ENCODE peak calls at places on chromosomes 5 and 9, in eight cellular contexts. One of them, this sample, is unnamed. For H3K27me3, the result is how much of the 10 kb centered on the place peaks cover.

GRCh38 chr9:130414081-130414731 is 30.6 kb upstream of the ASS1 start:
- DNase-seq in colonic mucosa: peak
- DNase-seq in CD4-positive, alpha-beta T cell: no peak
- DNase-seq in psoas muscle: no peak
- DNase-seq in RWPE2: no peak
- DNase-seq in body of pancreas: no peak
- DNase-seq in sigmoid colon: no peak
- DNase-seq in mesenchymal stem cell: no peak
- DNase-seq in this sample: no peak

GRCh38 chr9:3794005-3794404 is 268.2 kb upstream of the RFX3 start:
- DNase-seq in psoas muscle: no peak
- DNase-seq in mesenchymal stem cell: peak
- DNase-seq in RWPE2: no peak
- DNase-seq in colonic mucosa: no peak
- DNase-seq in CD4-positive, alpha-beta T cell: no peak
- DNase-seq in sigmoid colon: no peak
- DNase-seq in body of pancreas: no peak
- DNase-seq in this sample: no peak

GRCh38 chr9:88303785-88304495 is 84.3 kb upstream of the SPIN1 start:
- DNase-seq in mesenchymal stem cell: peak
- DNase-seq in psoas muscle: no peak
- DNase-seq in CD4-positive, alpha-beta T cell: no peak
- DNase-seq in colonic mucosa: no peak
- DNase-seq in RWPE2: no peak
- DNase-seq in sigmoid colon: no peak
- DNase-seq in body of pancreas: no peak
- DNase-seq in this sample: no peak

GRCh38 chr5:88480766-88481499 is 212.3 kb upstream of the TMEM161B start:
- DNase-seq in psoas muscle: no peak
- DNase-seq in RWPE2: no peak
- DNase-seq in colonic mucosa: no peak
- DNase-seq in sigmoid colon: no peak
- DNase-seq in mesenchymal stem cell: no peak
- DNase-seq in body of pancreas: no peak
- DNase-seq in CD4-positive, alpha-beta T cell: no peak
- DNase-seq in this sample: no peak

GRCh38 chr5:10409504-10409903 is 32.2 kb upstream of the ROPN1L start:
- DNase-seq in psoas muscle: no peak
- DNase-seq in mesenchymal stem cell: no peak
- DNase-seq in sigmoid colon: no peak
- DNase-seq in CD4-positive, alpha-beta T cell: no peak
- DNase-seq in colonic mucosa: no peak
- DNase-seq in body of pancreas: no peak
- DNase-seq in RWPE2: no peak
- DNase-seq in this sample: no peak

GRCh38 chr5:168362097-168362885 is 70.8 kb downstream of the WWC1 start:
- DNase-seq in mesenchymal stem cell: no peak
- DNase-seq in psoas muscle: no peak
- DNase-seq in CD4-positive, alpha-beta T cell: no peak
- DNase-seq in body of pancreas: no peak
- DNase-seq in colonic mucosa: no peak
- DNase-seq in sigmoid colon: no peak
- DNase-seq in RWPE2: no peak
- DNase-seq in this sample: peak

GRCh38 chr5:141878186-141878770 is at the start of gene PCDH1:
- DNase-seq in RWPE2: no peak
- DNase-seq in colonic mucosa: no peak
- DNase-seq in mesenchymal stem cell: peak
- DNase-seq in sigmoid colon: no peak
- DNase-seq in CD4-positive, alpha-beta T cell: no peak
- DNase-seq in psoas muscle: no peak
- DNase-seq in body of pancreas: peak
- DNase-seq in this sample: no peak

GRCh38 chr9:100112677-100113336 is 13.8 kb downstream of the INVS start:
- DNase-seq in RWPE2: no peak
- DNase-seq in body of pancreas: no peak
- DNase-seq in psoas muscle: no peak
- DNase-seq in colonic mucosa: no peak
- DNase-seq in mesenchymal stem cell: no peak
- DNase-seq in CD4-positive, alpha-beta T cell: no peak
- DNase-seq in sigmoid colon: no peak
- DNase-seq in this sample: no peak

GRCh38 chr9:33099754-33100153 is 23.3 kb upstream of the SMU1 start:
- DNase-seq in psoas muscle: no peak
- DNase-seq in sigmoid colon: no peak
- DNase-seq in colonic mucosa: no peak
- DNase-seq in body of pancreas: no peak
- DNase-seq in CD4-positive, alpha-beta T cell: no peak
- DNase-seq in RWPE2: no peak
- DNase-seq in mesenchymal stem cell: no peak
- DNase-seq in this sample: no peak

GRCh38 chr9:114432323-114433067 is 44.7 kb upstream of the AKNA start:
- DNase-seq in CD4-positive, alpha-beta T cell: no peak
- DNase-seq in RWPE2: no peak
- DNase-seq in colonic mucosa: no peak
- DNase-seq in body of pancreas: no peak
- DNase-seq in sigmoid colon: no peak
- DNase-seq in psoas muscle: no peak
- DNase-seq in mesenchymal stem cell: no peak
- DNase-seq in this sample: no peak

GRCh38 chr5:42583322-42583721 is 160.1 kb downstream of the GHR start:
- DNase-seq in colonic mucosa: peak
- DNase-seq in RWPE2: peak
- DNase-seq in body of pancreas: peak
- DNase-seq in mesenchymal stem cell: peak
- DNase-seq in sigmoid colon: peak
- DNase-seq in psoas muscle: no peak
- DNase-seq in CD4-positive, alpha-beta T cell: no peak
- DNase-seq in this sample: peak

GRCh38 chr9:124331580-124331979 is 73.8 kb downstream of the NEK6 start:
- DNase-seq in sigmoid colon: no peak
- DNase-seq in RWPE2: no peak
- DNase-seq in psoas muscle: no peak
- DNase-seq in colonic mucosa: no peak
- DNase-seq in mesenchymal stem cell: no peak
- DNase-seq in CD4-positive, alpha-beta T cell: no peak
- DNase-seq in body of pancreas: no peak
- DNase-seq in this sample: no peak

GRCh38 chr9:124285903-124286291 is 28.1 kb downstream of the NEK6 start:
- DNase-seq in body of pancreas: peak
- DNase-seq in RWPE2: no peak
- DNase-seq in sigmoid colon: peak
- DNase-seq in psoas muscle: peak
- DNase-seq in mesenchymal stem cell: peak
- DNase-seq in CD4-positive, alpha-beta T cell: no peak
- DNase-seq in colonic mucosa: peak
- DNase-seq in this sample: peak

GRCh38 chr5:19777363-19777762 is 210.6 kb downstream of the CDH18 start:
- DNase-seq in colonic mucosa: no peak
- DNase-seq in psoas muscle: no peak
- DNase-seq in CD4-positive, alpha-beta T cell: no peak
- DNase-seq in mesenchymal stem cell: no peak
- DNase-seq in body of pancreas: no peak
- DNase-seq in sigmoid colon: no peak
- DNase-seq in RWPE2: no peak
- DNase-seq in this sample: no peak

GRCh38 chr9:35756275-35756742 is 2.2 kb upstream of the MSMP start:
- DNase-seq in colonic mucosa: peak
- DNase-seq in RWPE2: no peak
- DNase-seq in sigmoid colon: peak
- DNase-seq in psoas muscle: peak
- DNase-seq in mesenchymal stem cell: no peak
- DNase-seq in CD4-positive, alpha-beta T cell: peak
- DNase-seq in body of pancreas: no peak
- DNase-seq in this sample: no peak

GRCh38 chr9:29214702-29215248 is 1641.5 kb upstream of the C9orf72 start:
- DNase-seq in sigmoid colon: no peak
- DNase-seq in CD4-positive, alpha-beta T cell: no peak
- DNase-seq in colonic mucosa: peak
- DNase-seq in mesenchymal stem cell: peak
- DNase-seq in body of pancreas: no peak
- DNase-seq in psoas muscle: peak
- DNase-seq in RWPE2: no peak
- DNase-seq in this sample: no peak

GRCh38 chr5:108748010-108748353 is 285 bp downstream of the FER start:
- DNase-seq in sigmoid colon: no peak
- DNase-seq in psoas muscle: no peak
- DNase-seq in mesenchymal stem cell: no peak
- DNase-seq in RWPE2: no peak
- DNase-seq in body of pancreas: no peak
- DNase-seq in CD4-positive, alpha-beta T cell: no peak
- DNase-seq in colonic mucosa: peak
- DNase-seq in this sample: no peak

GRCh38 chr5:119551819-119552218 is 77.5 kb upstream of the FAM170A start:
- DNase-seq in colonic mucosa: no peak
- DNase-seq in psoas muscle: no peak
- DNase-seq in sigmoid colon: no peak
- DNase-seq in RWPE2: no peak
- DNase-seq in CD4-positive, alpha-beta T cell: no peak
- DNase-seq in body of pancreas: no peak
- DNase-seq in mesenchymal stem cell: no peak
- DNase-seq in this sample: no peak

GRCh38 chr5:83844320-83845068 is 123.8 kb upstream of the HAPLN1 start:
- DNase-seq in sigmoid colon: no peak
- DNase-seq in body of pancreas: no peak
- DNase-seq in colonic mucosa: no peak
- DNase-seq in psoas muscle: no peak
- DNase-seq in CD4-positive, alpha-beta T cell: no peak
- DNase-seq in RWPE2: no peak
- DNase-seq in mesenchymal stem cell: peak
- DNase-seq in this sample: peak

DNA sequence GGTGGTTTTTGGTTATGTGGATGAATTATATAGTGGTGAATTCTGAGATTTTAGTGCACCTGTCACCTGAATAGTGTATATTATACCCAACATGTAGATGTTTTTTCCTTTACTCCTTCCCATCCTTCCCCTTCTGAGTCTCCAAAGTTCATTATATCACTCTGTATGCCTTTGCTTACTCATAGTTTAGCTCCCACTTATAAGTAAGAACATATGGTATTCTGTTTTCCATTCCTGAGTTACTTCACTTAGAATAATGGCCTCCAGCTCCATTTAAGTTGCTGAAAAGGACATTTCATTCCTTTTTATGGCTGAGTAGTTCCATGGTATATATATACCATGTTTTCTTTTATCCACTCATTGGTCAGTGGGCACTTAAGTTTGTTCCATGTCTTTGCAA is 161.6 kb upstream of the CD180 start:
- DNase-seq in CD4-positive, alpha-beta T cell: no peak
- DNase-seq in colonic mucosa: no peak
- DNase-seq in psoas muscle: no peak
- DNase-seq in body of pancreas: no peak
- DNase-seq in mesenchymal stem cell: no peak
- DNase-seq in sigmoid colon: no peak
- DNase-seq in RWPE2: no peak
- DNase-seq in this sample: no peak
- H3K27me3 ChIP-seq in CD4-positive, alpha-beta T cell: under half
- H3K27me3 ChIP-seq in colonic mucosa: under half
- H3K27me3 ChIP-seq in psoas muscle: under half
- H3K27me3 ChIP-seq in body of pancreas: under half
- H3K27me3 ChIP-seq in mesenchymal stem cell: under half
- H3K27me3 ChIP-seq in sigmoid colon: under half
- H3K27me3 ChIP-seq in RWPE2: under half
- H3K27me3 ChIP-seq in this sample: under half

GRCh38 chr5:146588331-146588730 is 72.3 kb upstream of the GPR151 start:
- DNase-seq in colonic mucosa: no peak
- DNase-seq in body of pancreas: no peak
- DNase-seq in sigmoid colon: no peak
- DNase-seq in CD4-positive, alpha-beta T cell: no peak
- DNase-seq in mesenchymal stem cell: peak
- DNase-seq in psoas muscle: no peak
- DNase-seq in RWPE2: no peak
- DNase-seq in this sample: no peak
- H3K27me3 ChIP-seq in colonic mucosa: under half
- H3K27me3 ChIP-seq in body of pancreas: under half
- H3K27me3 ChIP-seq in sigmoid colon: under half
- H3K27me3 ChIP-seq in CD4-positive, alpha-beta T cell: under half
- H3K27me3 ChIP-seq in mesenchymal stem cell: under half
- H3K27me3 ChIP-seq in psoas muscle: under half
- H3K27me3 ChIP-seq in RWPE2: under half
- H3K27me3 ChIP-seq in this sample: under half

DNA sequence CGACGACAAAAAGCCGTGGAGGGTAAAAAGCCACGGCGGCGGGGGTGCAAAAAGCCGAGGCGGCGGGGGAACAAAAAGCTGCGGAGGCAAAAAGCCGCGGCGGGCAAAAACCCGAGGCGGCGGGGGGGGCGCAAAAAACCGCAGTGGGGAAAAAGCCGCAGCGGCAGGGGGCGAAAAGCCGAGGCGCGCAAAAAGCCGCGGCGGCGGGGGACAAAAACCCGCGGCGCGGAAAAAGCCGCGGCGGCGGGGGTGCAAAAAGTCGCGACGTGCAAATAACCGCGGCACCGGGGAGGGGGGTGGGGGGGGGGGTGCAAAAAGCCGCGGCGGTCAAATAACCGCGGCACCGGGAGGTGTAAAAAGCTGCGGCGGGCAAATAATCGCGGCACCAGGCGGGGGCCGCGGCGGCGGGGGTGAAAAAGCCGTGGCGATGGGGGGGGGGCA is 511.5 kb downstream of the FOXD4L5 start:
- DNase-seq in body of pancreas: no peak
- DNase-seq in psoas muscle: peak
- DNase-seq in mesenchymal stem cell: peak
- DNase-seq in CD4-positive, alpha-beta T cell: no peak
- DNase-seq in sigmoid colon: no peak
- DNase-seq in colonic mucosa: peak
- DNase-seq in RWPE2: peak
- DNase-seq in this sample: no peak
- H3K27me3 ChIP-seq in body of pancreas: under half
- H3K27me3 ChIP-seq in psoas muscle: under half
- H3K27me3 ChIP-seq in mesenchymal stem cell: under half
- H3K27me3 ChIP-seq in CD4-positive, alpha-beta T cell: under half
- H3K27me3 ChIP-seq in sigmoid colon: under half
- H3K27me3 ChIP-seq in colonic mucosa: under half
- H3K27me3 ChIP-seq in RWPE2: under half
- H3K27me3 ChIP-seq in this sample: under half

DNA sequence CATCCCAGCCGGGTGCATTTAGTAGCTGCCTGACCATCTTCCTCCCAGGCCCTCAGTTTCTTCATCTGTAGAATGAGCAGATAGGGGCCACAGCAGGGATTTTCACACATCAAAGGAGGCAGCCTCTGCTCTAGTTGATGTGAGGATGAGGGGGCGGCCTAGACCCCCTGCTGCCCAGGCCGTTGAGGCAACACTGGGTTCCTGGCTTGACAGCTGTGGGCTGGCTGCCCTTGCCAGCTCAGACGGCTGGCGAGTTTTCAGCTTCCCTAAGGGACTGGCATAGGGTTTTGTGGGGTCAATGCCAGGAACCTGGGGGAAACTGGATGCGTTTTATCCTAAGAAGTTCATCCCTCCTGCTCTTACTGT is 49.6 kb downstream of the NDST1 start:
- DNase-seq in body of pancreas: no peak
- DNase-seq in colonic mucosa: no peak
- DNase-seq in CD4-positive, alpha-beta T cell: no peak
- DNase-seq in psoas muscle: peak
- DNase-seq in mesenchymal stem cell: no peak
- DNase-seq in sigmoid colon: peak
- DNase-seq in RWPE2: no peak
- DNase-seq in this sample: no peak
- H3K27me3 ChIP-seq in body of pancreas: under half
- H3K27me3 ChIP-seq in colonic mucosa: under half
- H3K27me3 ChIP-seq in CD4-positive, alpha-beta T cell: under half
- H3K27me3 ChIP-seq in psoas muscle: under half
- H3K27me3 ChIP-seq in mesenchymal stem cell: under half
- H3K27me3 ChIP-seq in sigmoid colon: under half
- H3K27me3 ChIP-seq in RWPE2: under half
- H3K27me3 ChIP-seq in this sample: under half